ENCODE peak calls at places on chromosomes 11 and 22, in four cellular contexts. Z, J, Q and Y are unnamed samples.
A peak's percentile ranks its signal among the peaks of the same experiment; 100 is the strongest.

GRCh38 chr11:76074178-76075112 is 131.9 kb downstream of the WNT11 start:
- DNase-seq in Z (peak; percentile 67), J (no peak), Q (no peak), Y (no peak)

GRCh38 chr11:127059286-127060200 is 59.0 kb upstream of the KIRREL3 start:
- DNase-seq in Z (no peak), J (no peak), Q (no peak), Y (no peak)

GRCh38 chr11:12801976-12802375 is 127.8 kb downstream of the TEAD1 start:
- DNase-seq in Z (no peak), J (no peak), Q (no peak), Y (no peak)

GRCh38 chr11:56910046-56910753 is 78.5 kb upstream of the OR5AK2 start:
- DNase-seq in Z (no peak), J (no peak), Q (no peak), Y (no peak)

GRCh38 chr11:71391786-71392185 is 56.4 kb downstream of the DHCR7 start:
- DNase-seq in Z (no peak), J (no peak), Q (no peak), Y (no peak)

GRCh38 chr11:107043242-107043991 is 25.1 kb upstream of the GUCY1A2 start:
- DNase-seq in Z (no peak), J (peak; percentile 71), Q (no peak), Y (no peak)

GRCh38 chr11:131910491-131911387 is 540.3 kb downstream of the NTM start:
- DNase-seq in Z (no peak), J (no peak), Q (no peak), Y (no peak)

GRCh38 chr11:96014234-96014633 is 90.3 kb upstream of the MTMR2 start:
- DNase-seq in Z (no peak), J (peak; percentile 36), Q (peak; percentile 97), Y (no peak)

GRCh38 chr11:15800121-15800800 is 556.1 kb downstream of the SOX6 start:
- DNase-seq in Z (no peak), J (no peak), Q (no peak), Y (no peak)

GRCh38 chr22:19890502-19891349 is 36.1 kb upstream of the GNB1L start:
- DNase-seq in Z (no peak), J (no peak), Q (no peak), Y (no peak)

GRCh38 chr11:68270334-68271022 is 1.3 kb downstream of the C11orf24 start:
- DNase-seq in Z (no peak), J (no peak), Q (peak; percentile 64), Y (no peak)

GRCh38 chr11:77136074-77136473 is 8.0 kb downstream of the MYO7A start:
- DNase-seq in Z (no peak), J (no peak), Q (no peak), Y (no peak)

GRCh38 chr22:28141614-28142013 is 222.6 kb upstream of the PITPNB start:
- DNase-seq in Z (no peak), J (no peak), Q (no peak), Y (no peak)

GRCh38 chr11:108895579-108896480 is 231.0 kb downstream of the DDX10 start:
- DNase-seq in Z (no peak), J (peak; percentile 39), Q (peak; percentile 16), Y (no peak)

GRCh38 chr22:50581950-50582561 is 593 bp downstream of the CHKB start:
- DNase-seq in Z (no peak), J (no peak), Q (no peak), Y (peak; percentile 28)

GRCh38 chr11:2329551-2329950 is 27.7 kb downstream of the TSPAN32 start:
- DNase-seq in Z (no peak), J (no peak), Q (no peak), Y (no peak)

GRCh38 chr11:75826463-75827220 is 11.6 kb downstream of the UVRAG start:
- DNase-seq in Z (no peak), J (no peak), Q (no peak), Y (no peak)

GRCh38 chr11:129640671-129641070 is 175.0 kb upstream of the TMEM45B start:
- DNase-seq in Z (no peak), J (no peak), Q (no peak), Y (no peak)

GRCh38 chr11:129416080-129416820 is 40.6 kb downstream of the BARX2 start:
- DNase-seq in Z (no peak), J (no peak), Q (no peak), Y (no peak)

GRCh38 chr11:119977584-119977860 is 160.4 kb downstream of the TRIM29 start:
- DNase-seq in Z (no peak), J (no peak), Q (no peak), Y (no peak)

GRCh38 chr11:119974467-119974866 is 163.4 kb downstream of the TRIM29 start:
- DNase-seq in Z (no peak), J (no peak), Q (no peak), Y (no peak)

GRCh38 chr11:119974051-119974450 is 163.9 kb downstream of the TRIM29 start:
- DNase-seq in Z (no peak), J (no peak), Q (no peak), Y (no peak)

GRCh38 chr11:119976805-119977583 is 160.9 kb downstream of the TRIM29 start:
- DNase-seq in Z (no peak), J (no peak), Q (no peak), Y (no peak)

GRCh38 chr11:119975561-119976152 is 162.3 kb downstream of the TRIM29 start:
- DNase-seq in Z (no peak), J (no peak), Q (no peak), Y (no peak)
- TF ChIP-seq FOXM1 in Z (no peak), J (no peak), Q (no peak), Y (no peak)

DNA sequence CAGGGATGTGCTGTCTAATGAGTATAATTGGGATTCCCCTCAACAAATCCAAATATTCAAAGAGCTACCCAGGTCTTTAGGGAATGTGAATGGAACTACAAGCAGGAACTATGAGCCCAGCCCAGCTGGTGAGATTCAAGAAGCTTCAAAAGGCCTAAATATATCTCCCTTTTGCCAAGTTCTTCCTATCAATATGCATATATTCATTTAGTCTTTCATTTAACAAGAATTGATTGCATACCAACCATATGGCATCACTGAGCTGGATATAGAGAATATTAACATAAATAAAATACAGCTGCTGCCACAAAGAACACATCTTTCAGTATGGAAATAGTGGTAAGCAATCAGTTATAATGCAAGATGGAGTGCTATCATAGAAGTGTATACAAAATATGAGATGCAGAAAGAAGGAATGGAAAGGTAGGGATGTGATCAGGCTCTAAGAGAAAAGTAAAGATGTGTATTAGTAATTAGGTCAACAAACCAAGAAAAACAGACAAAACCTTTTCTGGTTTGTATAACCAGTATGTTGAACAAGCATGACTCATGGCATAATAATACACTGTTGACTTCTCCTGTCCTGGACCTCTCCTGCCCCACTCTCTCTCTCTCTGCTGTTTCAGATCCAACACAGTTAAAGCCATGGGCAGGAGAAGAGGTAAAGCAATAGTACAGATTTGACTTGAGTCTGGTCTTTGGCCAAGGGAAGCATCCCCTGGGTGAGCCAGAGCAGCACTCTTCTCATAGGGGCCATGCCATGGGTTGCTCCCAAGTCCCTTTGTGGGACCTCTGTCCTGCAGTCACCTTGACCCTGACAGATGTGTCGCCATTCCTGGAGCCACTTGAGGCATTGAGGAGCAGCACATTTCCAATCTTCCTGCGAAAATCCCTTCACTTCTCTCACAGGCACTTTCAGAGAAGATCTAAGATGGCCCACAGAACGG is 58.6 kb upstream of the PRSS23 start:
- DNase-seq in Z (no peak), J (no peak), Q (peak; percentile 81), Y (no peak)
- TF ChIP-seq FOXK2 in Z (no peak), J (no peak), Q (no peak), Y (no peak)

GRCh38 chr11:9601041-9601875 is 27.8 kb downstream of the WEE1 start:
- DNase-seq in Z (no peak), J (peak; percentile 95), Q (no peak), Y (no peak)
- TF ChIP-seq FOXM1 in Z (no peak), J (peak; percentile 75), Q (no peak), Y (no peak)

GRCh38 chr11:10454506-10454901 is 560 bp upstream of the AMPD3 start:
- DNase-seq in Z (no peak), J (no peak), Q (no peak), Y (no peak)

GRCh38 chr11:10455637-10456487 is 798 bp downstream of the AMPD3 start:
- DNase-seq in Z (peak; percentile 91), J (peak; percentile 43), Q (peak; percentile 25), Y (peak; percentile 30)

GRCh38 chr11:10456519-10456918 is 1.5 kb downstream of the AMPD3 start:
- DNase-seq in Z (peak; percentile 49), J (no peak), Q (no peak), Y (no peak)

GRCh38 chr11:10453261-10453660 is 1.8 kb upstream of the AMPD3 start:
- DNase-seq in Z (no peak), J (no peak), Q (no peak), Y (no peak)

GRCh38 chr11:10454902-10455631 is at the start of gene AMPD3:
- DNase-seq in Z (peak; percentile 82), J (peak; percentile 48), Q (peak; percentile 65), Y (peak; percentile 30)
- TF ChIP-seq FOXK2 in Z (peak; percentile 86), J (no peak), Q (no peak), Y (no peak)